ENCODE peak calls at places on chromosomes 5 and 9, in four cellular contexts. F is PC-9, Z is GM23338, J is endothelial cell of umbilical vein. X is an unnamed sample.
A peak's percentile ranks its signal among the peaks of the same experiment; 100 is the strongest.

GRCh38 chr5:67353500-67353931 is 156.9 kb upstream of the CD180 start:
- DNase-seq in F (no peak), Z (no peak), J (no peak), X (no peak)

GRCh38 chr9:113701741-113702422 is 174.2 kb upstream of the ZNF618 start:
- DNase-seq in Z (no peak), F (no peak), J (no peak), X (no peak)

GRCh38 chr5:66949066-66949465 is 247.5 kb downstream of the CD180 start:
- DNase-seq in F (no peak), Z (no peak), J (no peak), X (no peak)

GRCh38 chr5:67105270-67105669 is 91.3 kb downstream of the CD180 start:
- DNase-seq in Z (no peak), F (no peak), J (no peak), X (no peak)

GRCh38 chr5:60404171-60404570 is 295.8 kb downstream of the DEPDC1B start:
- DNase-seq in Z (no peak), J (no peak), F (no peak), X (peak; percentile 52)

GRCh38 chr9:13770956-13771355 is 491.5 kb upstream of the MPDZ start:
- DNase-seq in Z (no peak), J (no peak), F (no peak), X (no peak)

GRCh38 chr5:42377496-42377895 is 45.7 kb upstream of the GHR start:
- DNase-seq in J (peak; percentile 21), F (no peak), Z (peak; percentile 3), X (no peak)

GRCh38 chr5:104353371-104353770 is 790.8 kb upstream of the NUDT12 start:
- DNase-seq in F (no peak), Z (no peak), J (no peak), X (no peak)

GRCh38 chr5:165495829-165496380 is 1990.5 kb downstream of the MAT2B start:
- DNase-seq in Z (no peak), J (no peak), F (no peak), X (no peak)

GRCh38 chr9:36941441-36941840 is 92.6 kb downstream of the PAX5 start:
- DNase-seq in J (no peak), Z (no peak), F (no peak), X (no peak)
- H4K20me1 ChIP-seq in J (no peaks in the 10 kb centered on the region), Z (no peaks in the 10 kb centered on the region), F (no peaks in the 10 kb centered on the region), X (no peaks in the 10 kb centered on the region)

GRCh38 chr9:5186416-5187169 is 1.2 kb upstream of the INSL6 start:
- DNase-seq in Z (peak; percentile 83), J (peak; percentile 69), F (peak; percentile 46), X (peak; percentile 70)
- H3K4me3 ChIP-seq in Z (no peak overlapping the region), J (no peak overlapping the region), F (no peak overlapping the region), X (no peak overlapping the region)

DNA sequence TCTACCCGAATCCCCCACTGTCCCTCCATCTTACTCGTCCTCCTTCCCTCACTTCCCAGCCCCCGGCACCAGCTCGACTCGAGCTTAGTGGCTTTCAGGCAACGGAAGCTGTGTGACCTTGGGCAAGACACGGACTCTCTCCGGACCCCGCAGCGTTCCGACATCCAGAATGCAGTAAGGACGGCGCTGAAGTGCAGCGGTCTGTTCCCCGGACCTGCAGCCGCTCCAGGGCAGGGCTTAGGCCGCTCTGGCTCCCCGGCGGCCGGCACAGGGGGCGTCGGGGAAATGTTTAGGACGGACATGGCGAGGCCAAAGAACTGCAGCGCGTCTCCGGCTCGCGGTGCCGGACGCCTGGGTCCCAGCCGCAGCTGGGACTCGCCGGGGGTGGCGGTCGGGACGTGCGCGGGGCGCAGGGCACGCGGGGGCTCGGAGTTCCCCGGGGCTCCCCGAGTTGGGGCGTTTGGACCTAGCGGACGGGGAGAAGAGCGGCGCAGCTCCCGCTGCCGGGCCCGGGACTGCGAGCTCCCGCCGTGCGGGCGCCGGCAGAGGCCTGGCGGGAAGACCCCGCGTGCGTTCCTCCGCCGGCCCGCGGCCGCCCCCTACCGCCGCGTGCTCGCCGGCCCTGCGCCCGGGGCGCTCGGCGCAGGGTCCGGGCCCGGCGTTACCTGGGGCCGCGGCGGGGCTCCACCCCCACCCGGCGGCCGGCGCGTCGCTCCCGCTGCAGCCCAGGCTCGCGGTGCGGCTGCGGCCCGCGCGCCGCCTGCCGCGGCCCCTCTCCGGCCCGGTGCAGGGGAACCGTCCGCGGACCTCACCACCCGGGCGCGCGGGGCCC is 5.6 kb upstream of the RNF44 start:
- DNase-seq in Z (peak; percentile 75), F (peak; percentile 26), J (no peak), X (peak; percentile 87)
- TF ChIP-seq CTCF in Z (peak; percentile 44), F (no peak), J (no peak), X (peak; percentile 26)

DNA sequence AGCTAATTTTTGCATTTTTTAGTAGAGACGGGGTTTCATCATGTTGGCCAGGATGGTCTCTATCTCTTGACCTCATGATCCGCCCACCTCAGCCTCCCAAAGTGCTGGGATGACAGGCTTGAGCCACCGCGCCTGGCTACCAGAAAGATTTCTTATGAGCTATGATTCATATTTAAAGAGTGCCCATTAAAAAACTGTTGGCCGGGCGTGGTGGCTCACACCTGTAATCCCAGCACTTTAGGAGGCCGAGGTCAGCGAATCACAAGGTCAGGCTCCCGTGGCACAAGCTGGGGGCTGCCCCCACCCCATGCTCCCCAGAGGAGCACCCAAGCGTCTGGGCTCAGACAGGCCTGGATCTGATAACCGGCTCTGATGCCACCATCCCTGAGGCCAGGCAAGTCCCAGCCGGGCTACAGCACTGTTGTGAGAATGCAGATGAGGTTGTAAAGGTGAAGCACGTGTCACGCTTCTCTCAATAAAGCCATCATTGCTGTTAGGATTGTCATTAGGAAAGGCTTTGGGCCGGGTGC is 13.9 kb downstream of the QRFP start:
- DNase-seq in Z (no peak), J (no peak), F (no peak), X (no peak)
- H4K20me1 ChIP-seq in Z (peaks cover 6% of the 10 kb centered on the region), J (no peaks in the 10 kb centered on the region), F (no peaks in the 10 kb centered on the region), X (peaks cover 42% of the 10 kb centered on the region)

GRCh38 chr5:64766105-64766504 is 2.4 kb downstream of the SREK1IP1 start:
- DNase-seq in F (no peak), J (no peak), Z (no peak), X (no peak)
- H3K4me3 ChIP-seq in F (peak overlapping the region; percentile 86), J (no peak overlapping the region), Z (no peak overlapping the region), X (peak overlapping the region; percentile 90)

DNA sequence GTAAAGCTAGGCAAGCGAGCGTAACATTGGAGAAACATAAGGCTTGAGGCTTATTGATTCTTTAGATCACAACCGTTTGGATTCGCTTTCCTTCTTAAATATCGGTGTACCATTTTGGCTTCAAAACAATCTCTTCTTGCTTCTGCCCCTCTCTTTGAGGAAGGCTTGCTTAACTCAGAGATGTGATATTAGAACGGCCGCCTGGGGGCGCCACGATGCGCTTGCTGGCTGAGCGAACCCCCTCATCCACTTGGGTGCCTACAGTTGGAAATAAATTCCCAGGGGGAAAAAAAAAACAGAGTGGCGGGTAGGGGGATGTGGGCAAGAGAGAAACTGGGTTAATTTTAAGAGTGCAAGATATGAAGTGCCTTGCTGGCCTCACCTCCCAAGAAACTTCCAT is 116.0 kb downstream of the DPYSL3 start:
- DNase-seq in J (no peak), Z (peak; percentile 80), F (no peak), X (peak; percentile 46)
- TF ChIP-seq CTCF in J (peak; percentile 26), Z (peak; percentile 77), F (peak; percentile 35), X (peak; percentile 67)

GRCh38 chr9:131663288-131663687 is 76.6 kb downstream of the RAPGEF1 start:
- DNase-seq in F (no peak), Z (no peak), J (no peak), X (no peak)
- H4K20me1 ChIP-seq in F (no peaks in the 10 kb centered on the region), Z (no peaks in the 10 kb centered on the region), J (no peaks in the 10 kb centered on the region), X (peaks cover 14% of the 10 kb centered on the region)

X was measured in neural progenitor cell.